ENCODE peak calls at places on chromosomes 3 and 15, in five cellular contexts. W is psoas muscle, J is transverse colon, D is cardiac muscle cell, A is esophagus squamous epithelium. K is an unnamed sample.

GRCh38 chr3:63912768-63913588 is 795 bp upstream of the SCAANT1 start:
- DNase-seq in D (peak), J (peak), A (no peak), W (peak), K (peak)

GRCh38 chr15:80730931-80731330 is 35.8 kb downstream of the ABHD17C start:
- DNase-seq in D (no peak), W (no peak), A (no peak), J (no peak), K (peak)

GRCh38 chr15:101725073-101725472 is 800 bp upstream of the TARS3 start:
- DNase-seq in J (no peak), W (no peak), A (no peak), D (no peak), K (no peak)

GRCh38 chr3:151156618-151157216 is 46.3 kb downstream of the GPR171 start:
- DNase-seq in D (peak), A (no peak), J (no peak), W (no peak), K (peak)

GRCh38 chr15:83855956-83856355 is 202.0 kb downstream of the ADAMTSL3 start:
- DNase-seq in A (no peak), D (no peak), W (no peak), J (no peak), K (peak)

GRCh38 chr15:98763179-98763578 is 114.8 kb downstream of the IGF1R start:
- DNase-seq in D (no peak), A (no peak), J (no peak), W (no peak), K (no peak)

GRCh38 chr3:138184994-138185393 is 2.1 kb upstream of the ARMC8 start:
- DNase-seq in A (no peak), W (no peak), D (no peak), J (no peak), K (peak)

GRCh38 chr15:88606437-88606794 is 14.7 kb upstream of the AEN start:
- DNase-seq in A (no peak), D (no peak), W (no peak), J (no peak), K (no peak)

GRCh38 chr3:33874815-33875214 is 76.4 kb downstream of the PDCD6IP start:
- DNase-seq in A (no peak), J (no peak), W (no peak), D (no peak), K (no peak)

GRCh38 chr3:84066920-84067319 is 891.9 kb upstream of the CADM2 start:
- DNase-seq in W (no peak), D (no peak), A (no peak), J (no peak), K (no peak)

DNA sequence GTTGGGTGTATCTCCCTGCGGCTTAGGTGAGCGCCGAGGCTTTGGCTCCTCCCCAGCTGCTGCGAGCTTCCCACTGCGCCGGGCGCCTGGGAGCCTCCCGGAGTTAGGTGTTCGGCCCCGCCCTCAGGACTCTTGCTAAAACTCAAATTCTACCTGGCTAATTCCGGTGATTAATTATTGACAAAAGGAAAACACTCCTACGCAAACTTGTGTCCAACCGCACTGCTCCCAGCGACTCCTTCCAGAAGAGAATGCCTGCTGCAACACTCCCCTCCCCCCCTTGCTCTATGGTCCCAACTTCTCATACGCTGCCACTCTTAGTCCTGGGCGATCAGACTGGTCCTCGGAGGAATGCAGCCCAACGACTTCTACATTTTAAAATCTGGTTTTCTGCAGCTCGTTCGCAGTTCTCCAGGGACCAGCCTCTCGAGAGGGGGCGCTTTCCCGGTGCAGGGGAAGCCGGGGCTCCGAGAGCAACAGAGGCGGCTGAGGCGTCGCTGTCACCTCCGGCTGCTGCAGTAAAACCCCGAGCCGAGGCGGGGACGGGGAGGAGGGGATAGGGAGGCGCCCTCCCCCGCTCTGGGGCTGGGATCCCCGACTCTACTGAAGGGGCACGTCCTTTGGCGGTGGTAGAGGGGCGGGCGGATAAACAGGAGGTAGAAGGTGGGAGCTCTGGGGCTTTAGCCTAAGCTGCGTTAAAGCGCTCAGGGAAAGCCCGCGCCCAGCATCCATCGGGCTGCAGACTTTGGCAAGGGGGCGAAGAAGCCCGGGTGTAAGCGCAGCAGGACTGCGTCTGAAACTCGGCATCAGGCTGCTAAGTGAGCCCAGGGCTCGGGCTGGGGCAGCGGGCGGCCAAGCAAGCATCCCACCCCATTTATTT is at the start of gene SPTSSB:
- DNase-seq in D (peak), A (no peak), W (peak), J (peak), K (no peak)
- TF ChIP-seq CTCF in D (no peak), A (no peak), W (no peak), J (no peak), K (no peak)

GRCh38 chr3:69353492-69353891 is 32.4 kb downstream of the FRMD4B start:
- DNase-seq in A (no peak), J (no peak), W (no peak), D (peak), K (no peak)

GRCh38 chr3:69352305-69353087 is 33.4 kb downstream of the FRMD4B start:
- DNase-seq in W (no peak), D (no peak), A (no peak), J (no peak), K (no peak)

GRCh38 chr3:69357196-69357595 is 28.7 kb downstream of the FRMD4B start:
- DNase-seq in D (no peak), J (no peak), W (no peak), A (no peak), K (peak)

GRCh38 chr3:69354948-69355347 is 30.9 kb downstream of the FRMD4B start:
- DNase-seq in W (no peak), A (no peak), D (no peak), J (no peak), K (peak)

GRCh38 chr3:69353088-69353478 is 32.8 kb downstream of the FRMD4B start:
- DNase-seq in D (no peak), J (no peak), W (no peak), A (no peak), K (no peak)
- H3K4me3 ChIP-seq in D (no peak), J (peak), W (peak), A (peak), K (no peak)

DNA sequence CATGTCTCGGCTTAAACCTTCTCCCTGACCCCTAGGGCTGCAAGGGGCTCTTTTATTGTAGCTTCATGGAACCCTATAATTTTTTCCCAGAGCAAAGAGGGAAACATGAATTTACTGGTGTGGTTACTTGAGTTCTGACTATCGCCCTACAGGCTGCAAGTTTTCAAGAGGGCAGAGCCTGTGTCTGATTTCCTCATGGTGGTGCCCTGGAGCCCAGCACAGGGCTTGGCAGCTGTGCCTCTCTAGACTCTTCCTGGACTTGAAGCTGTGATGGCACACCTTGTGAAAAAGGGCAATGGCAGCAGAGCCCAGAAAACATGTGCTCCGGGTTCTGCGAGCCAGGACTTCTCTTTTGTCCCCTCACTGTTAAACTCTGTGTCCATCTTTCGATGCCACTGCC is 34.2 kb upstream of the TF start:
- DNase-seq in J (no peak), W (no peak), D (no peak), A (no peak), K (no peak)
- TF ChIP-seq CTCF in J (no peak), W (no peak), D (no peak), A (no peak), K (no peak)

GRCh38 chr3:61877359-61877770 is 316.0 kb downstream of the PTPRG start:
- DNase-seq in A (no peak), D (peak), J (no peak), W (no peak), K (no peak)
- H3K4me3 ChIP-seq in A (no peak), D (no peak), J (no peak), W (no peak), K (no peak)

DNA sequence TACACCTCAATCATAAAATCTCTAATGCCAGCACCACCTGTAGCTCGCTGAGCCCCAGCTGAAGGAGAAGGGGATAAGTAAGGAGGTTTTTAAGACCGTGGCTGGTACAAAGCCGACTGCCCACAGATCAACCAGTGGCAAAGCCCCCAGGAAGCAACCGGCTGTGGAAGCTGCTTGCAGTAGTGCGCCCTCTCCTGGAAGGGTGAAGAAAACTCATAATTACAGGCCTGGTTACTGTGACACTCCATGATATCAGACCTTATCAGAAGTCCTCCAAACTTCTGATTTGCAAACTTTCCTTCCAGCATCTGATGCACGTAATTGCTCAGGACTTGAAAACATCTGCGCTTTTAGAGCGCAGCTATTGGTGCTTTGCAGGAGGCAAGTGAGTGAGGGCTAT is 63.1 kb upstream of the MCTP2 start:
- DNase-seq in D (no peak), W (no peak), A (no peak), J (no peak), K (no peak)
- TF ChIP-seq CTCF in D (no peak), W (no peak), A (no peak), J (peak), K (peak)

DNA sequence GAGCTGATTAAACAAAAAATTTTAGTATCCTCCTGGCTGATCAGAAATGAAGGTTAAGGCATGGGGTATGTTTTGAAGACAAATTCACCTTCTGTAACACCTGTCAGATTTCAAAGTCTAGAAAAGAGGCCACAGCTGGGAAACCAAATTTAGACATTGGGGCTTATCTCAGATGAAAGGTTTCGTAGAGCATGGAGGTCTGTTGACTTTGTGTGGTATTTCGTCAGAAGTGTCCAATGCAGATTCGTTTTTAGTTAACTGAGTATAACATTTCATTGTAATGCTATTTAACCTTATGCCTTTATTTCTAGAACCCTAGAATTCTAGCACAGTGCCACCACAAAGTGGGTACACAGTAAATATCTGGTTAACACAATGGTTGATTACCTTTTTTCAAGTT is 61.7 kb downstream of the FNDC3B start:
- DNase-seq in A (no peak), W (no peak), J (no peak), D (no peak), K (no peak)
- H3K4me3 ChIP-seq in A (no peak), W (no peak), J (no peak), D (no peak), K (no peak)

K was measured in fibroblast of mammary gland.